ENCODE peak calls at places on chromosomes 7 and 10, in seven cellular contexts. Q, E, S, M, T, O and I are unnamed samples.

GRCh38 chr7:132428247-132428919 is 147.9 kb downstream of the PLXNA4 start:
- DNase-seq in Q (no peak), E (no peak), S (no peak), M (no peak), T (no peak), O (no peak), I (no peak)

GRCh38 chr7:102044984-102045673 is 227.7 kb downstream of the CUX1 start:
- DNase-seq in Q (peak), E (no peak), S (no peak), M (no peak), T (no peak), O (no peak), I (no peak)

GRCh38 chr7:101021703-101022102 is 1.8 kb downstream of the MUC17 start:
- DNase-seq in Q (no peak), E (no peak), S (no peak), M (no peak), T (no peak), O (no peak), I (no peak)

GRCh38 chr10:34213193-34213804 is 601.8 kb downstream of the PARD3 start:
- DNase-seq in Q (no peak), E (no peak), S (no peak), M (no peak), T (peak), O (no peak), I (no peak)

GRCh38 chr10:44400553-44400952 is 15.7 kb upstream of the CXCL12 start:
- DNase-seq in Q (no peak), E (no peak), S (no peak), M (no peak), T (no peak), O (no peak), I (no peak)

GRCh38 chr10:124698560-124699470 is 45.4 kb downstream of the FAM53B start:
- DNase-seq in Q (no peak), E (no peak), S (no peak), M (no peak), T (no peak), O (no peak), I (no peak)

GRCh38 chr10:103554488-103555320 is 61.2 kb downstream of the NEURL1 start:
- DNase-seq in Q (peak), E (peak), S (peak), M (peak), T (peak), O (peak), I (peak)

GRCh38 chr7:92461027-92462003 is 14.0 kb downstream of the GATAD1 start:
- DNase-seq in Q (peak), E (peak), S (peak), M (no peak), T (peak), O (peak), I (peak)

GRCh38 chr7:43938892-43939482 is 12.8 kb downstream of the UBE2D4 start:
- DNase-seq in Q (no peak), E (no peak), S (no peak), M (no peak), T (no peak), O (no peak), I (no peak)

GRCh38 chr7:75983471-75984129 is 10.8 kb downstream of the TMEM120A start:
- DNase-seq in Q (no peak), E (no peak), S (no peak), M (no peak), T (no peak), O (no peak), I (no peak)

GRCh38 chr10:93060887-93061593 is 442 bp downstream of the CYP26C1 start:
- DNase-seq in Q (no peak), E (no peak), S (no peak), M (no peak), T (no peak), O (no peak), I (peak)

GRCh38 chr7:147639037-147639436 is 951.5 kb upstream of the C7orf33 start:
- DNase-seq in Q (no peak), E (no peak), S (no peak), M (no peak), T (peak), O (peak), I (no peak)

GRCh38 chr10:17445400-17445998 is 8.9 kb downstream of the ST8SIA6 start:
- DNase-seq in Q (no peak), E (no peak), S (no peak), M (no peak), T (peak), O (peak), I (no peak)

GRCh38 chr10:132650611-132651250 is 113.1 kb downstream of the INPP5A start:
- DNase-seq in Q (no peak), E (no peak), S (no peak), M (no peak), T (no peak), O (no peak), I (no peak)

GRCh38 chr10:43076876-43077420 is at the start of gene RET:
- DNase-seq in Q (no peak), E (peak), S (no peak), M (peak), T (peak), O (peak), I (peak)

GRCh38 chr7:73822319-73823173 is 8.2 kb upstream of the CLDN4 start:
- DNase-seq in Q (peak), E (no peak), S (peak), M (no peak), T (peak), O (peak), I (no peak)

GRCh38 chr10:33635967-33636366 is 301.5 kb upstream of the NRP1 start:
- DNase-seq in Q (no peak), E (no peak), S (no peak), M (no peak), T (no peak), O (no peak), I (no peak)

GRCh38 chr7:101554584-101555268 is 74.4 kb downstream of the MYL10 start:
- DNase-seq in Q (no peak), E (no peak), S (no peak), M (no peak), T (no peak), O (no peak), I (peak)

GRCh38 chr7:3493499-3493898 is 192.4 kb downstream of the SDK1 start:
- DNase-seq in Q (peak), E (no peak), S (peak), M (no peak), T (peak), O (peak), I (no peak)

GRCh38 chr10:62020362-62020730 is 118.8 kb downstream of the ARID5B start:
- DNase-seq in Q (no peak), E (no peak), S (no peak), M (no peak), T (no peak), O (no peak), I (no peak)

GRCh38 chr10:43202224-43202656 is 64.0 kb downstream of the CSGALNACT2 start:
- DNase-seq in Q (no peak), E (no peak), S (peak), M (peak), T (peak), O (peak), I (peak)

GRCh38 chr7:151435103-151435916 is 4.6 kb downstream of the CRYGN start:
- DNase-seq in Q (no peak), E (no peak), S (no peak), M (no peak), T (no peak), O (no peak), I (no peak)

GRCh38 chr10:116621934-116622655 is 1.3 kb downstream of the PNLIPRP2 start:
- DNase-seq in Q (no peak), E (no peak), S (no peak), M (no peak), T (no peak), O (no peak), I (no peak)
- H3K18ac ChIP-seq in Q (no peak), E (peak), S (no peak), M (no peak), T (no peak), O (no peak), I (no peak)

GRCh38 chr10:45526309-45526708 is 146.3 kb downstream of the ZFAND4 start:
- DNase-seq in Q (no peak), E (no peak), S (no peak), M (no peak), T (no peak), O (no peak), I (no peak)
- H4K8ac ChIP-seq in Q (no peak), E (no peak), S (no peak), M (no peak), T (no peak), O (no peak), I (no peak)

GRCh38 chr10:91242940-91243339 is 22.5 kb downstream of the PCGF5 start:
- DNase-seq in Q (peak), E (no peak), S (no peak), M (no peak), T (no peak), O (no peak), I (no peak)

GRCh38 chr10:91239789-91240188 is 19.3 kb downstream of the PCGF5 start:
- DNase-seq in Q (no peak), E (no peak), S (no peak), M (no peak), T (no peak), O (no peak), I (no peak)

GRCh38 chr10:91238191-91238590 is 17.7 kb downstream of the PCGF5 start:
- DNase-seq in Q (no peak), E (no peak), S (no peak), M (no peak), T (no peak), O (no peak), I (peak)
- H3K18ac ChIP-seq in Q (no peak), E (no peak), S (no peak), M (no peak), T (no peak), O (no peak), I (no peak)

DNA sequence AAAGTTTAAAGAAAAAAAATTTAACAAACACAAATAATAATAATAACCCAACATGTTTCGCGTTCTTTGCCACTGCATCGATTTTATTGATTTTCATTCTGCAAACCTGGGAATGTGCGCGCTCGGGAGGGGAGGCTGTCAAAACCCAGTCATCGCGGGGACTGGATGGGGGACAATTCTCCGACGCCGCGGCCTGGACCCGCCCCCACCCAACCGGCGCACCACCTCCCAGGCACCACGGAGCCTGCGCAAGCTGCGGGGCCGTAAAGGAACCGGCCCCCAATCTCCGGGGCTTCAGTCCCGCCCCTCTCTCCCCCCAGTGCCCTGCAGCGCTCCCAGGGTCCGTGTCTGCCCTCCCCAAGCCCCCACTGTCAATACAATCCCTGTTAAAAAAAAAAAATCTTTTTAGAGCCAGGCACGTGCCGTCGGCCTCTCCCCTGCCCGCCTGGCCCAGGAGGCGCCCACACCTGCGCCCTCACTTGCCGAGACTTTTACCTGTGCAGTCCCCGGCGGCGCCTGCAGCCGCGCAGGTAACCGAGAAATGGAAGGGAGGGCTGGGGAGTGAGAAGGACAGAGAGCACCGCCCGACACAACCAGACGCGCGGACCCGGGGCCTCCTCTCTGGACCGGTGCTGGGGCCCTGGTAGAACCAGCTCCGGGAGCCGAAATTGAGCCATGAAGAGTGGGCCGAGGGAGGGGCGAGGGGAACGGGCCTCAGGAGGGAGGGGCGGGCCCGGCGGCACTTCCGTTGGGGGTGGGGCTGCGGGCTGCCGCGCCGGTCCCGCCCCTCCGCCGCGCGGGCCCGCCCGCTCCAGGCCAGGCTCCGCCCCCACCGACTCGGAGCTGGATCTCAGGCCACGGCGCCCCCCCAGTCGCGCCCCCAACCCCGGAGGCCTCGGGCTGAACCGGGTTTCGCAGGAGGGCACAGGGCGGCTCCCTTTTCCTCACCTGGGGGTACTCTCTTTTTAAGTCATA is 7.6 kb upstream of the ZNF503 start:
- DNase-seq in Q (no peak), E (no peak), S (peak), M (peak), T (peak), O (no peak), I (peak)
- H4K8ac ChIP-seq in Q (peak), E (no peak), S (no peak), M (no peak), T (no peak), O (peak), I (no peak)

GRCh38 chr10:125778556-125778955 is 2.9 kb upstream of the MMP21 start:
- DNase-seq in Q (no peak), E (no peak), S (no peak), M (peak), T (no peak), O (no peak), I (no peak)

GRCh38 chr10:125779403-125780327 is 4.0 kb upstream of the MMP21 start:
- DNase-seq in Q (no peak), E (no peak), S (no peak), M (peak), T (no peak), O (no peak), I (no peak)

GRCh38 chr10:125774581-125775191 is 935 bp downstream of the MMP21 start:
- DNase-seq in Q (no peak), E (no peak), S (no peak), M (no peak), T (no peak), O (no peak), I (no peak)

GRCh38 chr10:125775491-125776106 is at the start of gene MMP21:
- DNase-seq in Q (no peak), E (no peak), S (no peak), M (no peak), T (no peak), O (no peak), I (no peak)

GRCh38 chr10:125777806-125778205 is 2.2 kb upstream of the MMP21 start:
- DNase-seq in Q (no peak), E (no peak), S (no peak), M (no peak), T (no peak), O (no peak), I (no peak)
- H3K18ac ChIP-seq in Q (no peak), E (peak), S (no peak), M (no peak), T (no peak), O (no peak), I (no peak)

GRCh38 chr10:11297136-11297535 is 279.5 kb downstream of the CELF2 start:
- DNase-seq in Q (no peak), E (no peak), S (no peak), M (peak), T (no peak), O (no peak), I (no peak)
- H4K8ac ChIP-seq in Q (no peak), E (no peak), S (no peak), M (no peak), T (no peak), O (no peak), I (no peak)

GRCh38 chr7:13849528-13849892 is 140.0 kb downstream of the ETV1 start:
- DNase-seq in Q (no peak), E (no peak), S (no peak), M (no peak), T (no peak), O (no peak), I (no peak)

GRCh38 chr7:13844954-13845353 is 144.5 kb downstream of the ETV1 start:
- DNase-seq in Q (no peak), E (no peak), S (no peak), M (no peak), T (no peak), O (no peak), I (no peak)

GRCh38 chr7:13848576-13849527 is 140.6 kb downstream of the ETV1 start:
- DNase-seq in Q (peak), E (no peak), S (no peak), M (no peak), T (no peak), O (no peak), I (no peak)

GRCh38 chr7:13846386-13846785 is 143.1 kb downstream of the ETV1 start:
- DNase-seq in Q (no peak), E (no peak), S (no peak), M (no peak), T (no peak), O (no peak), I (no peak)

DNA sequence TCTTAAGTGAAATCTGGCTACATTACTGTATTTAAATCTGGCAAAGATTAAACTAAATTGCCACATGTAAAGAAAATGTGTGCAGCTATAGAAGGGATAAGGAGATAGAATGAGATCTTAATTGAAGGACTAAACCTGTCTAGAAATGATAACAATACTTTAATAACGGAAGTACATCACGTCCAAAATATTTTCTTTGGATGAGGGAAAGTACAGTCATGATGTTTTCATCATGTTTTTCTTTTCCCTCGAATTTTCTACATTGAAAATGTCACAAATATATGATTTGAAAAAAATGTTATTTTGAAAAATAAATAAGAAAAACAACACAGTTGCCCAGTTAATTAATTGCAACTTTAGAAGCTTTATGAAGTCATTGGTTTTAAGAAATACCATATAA is 143.9 kb downstream of the ETV1 start:
- DNase-seq in Q (no peak), E (no peak), S (no peak), M (no peak), T (no peak), O (no peak), I (no peak)
- H3K18ac ChIP-seq in Q (no peak), E (no peak), S (no peak), M (no peak), T (no peak), O (no peak), I (no peak)

GRCh38 chr10:127313996-127314700 is 117.8 kb upstream of the INSYN2A start:
- DNase-seq in Q (no peak), E (no peak), S (no peak), M (no peak), T (no peak), O (no peak), I (no peak)

GRCh38 chr10:127310932-127311331 is 114.5 kb upstream of the INSYN2A start:
- DNase-seq in Q (no peak), E (no peak), S (no peak), M (no peak), T (peak), O (no peak), I (no peak)

GRCh38 chr10:127315888-127316287 is 119.5 kb upstream of the INSYN2A start:
- DNase-seq in Q (no peak), E (no peak), S (no peak), M (no peak), T (no peak), O (no peak), I (no peak)

GRCh38 chr10:127310389-127310788 is 114.0 kb upstream of the INSYN2A start:
- DNase-seq in Q (no peak), E (no peak), S (no peak), M (no peak), T (no peak), O (no peak), I (no peak)

DNA sequence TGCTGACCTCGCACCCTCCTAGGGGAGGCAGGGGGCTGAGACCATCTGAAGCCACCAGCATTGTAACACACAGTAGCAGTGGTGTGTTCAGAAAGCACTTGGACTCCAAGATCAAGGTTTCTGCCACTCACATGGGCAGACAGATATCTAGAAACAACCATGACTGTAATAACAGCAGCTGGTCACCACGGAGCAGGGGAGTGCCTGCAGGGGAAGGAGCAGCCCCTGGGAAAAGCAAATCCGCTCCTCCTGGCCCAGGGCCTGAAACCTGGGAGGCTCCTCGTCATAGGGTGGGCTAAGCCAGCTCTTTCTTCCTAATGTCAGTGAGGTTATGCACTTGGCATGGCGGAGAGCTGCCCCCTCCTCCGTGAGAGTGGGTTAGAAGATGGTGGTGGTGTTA is 118.4 kb upstream of the INSYN2A start:
- DNase-seq in Q (no peak), E (no peak), S (no peak), M (no peak), T (no peak), O (no peak), I (no peak)
- H4K8ac ChIP-seq in Q (no peak), E (no peak), S (no peak), M (no peak), T (no peak), O (no peak), I (no peak)

DNA sequence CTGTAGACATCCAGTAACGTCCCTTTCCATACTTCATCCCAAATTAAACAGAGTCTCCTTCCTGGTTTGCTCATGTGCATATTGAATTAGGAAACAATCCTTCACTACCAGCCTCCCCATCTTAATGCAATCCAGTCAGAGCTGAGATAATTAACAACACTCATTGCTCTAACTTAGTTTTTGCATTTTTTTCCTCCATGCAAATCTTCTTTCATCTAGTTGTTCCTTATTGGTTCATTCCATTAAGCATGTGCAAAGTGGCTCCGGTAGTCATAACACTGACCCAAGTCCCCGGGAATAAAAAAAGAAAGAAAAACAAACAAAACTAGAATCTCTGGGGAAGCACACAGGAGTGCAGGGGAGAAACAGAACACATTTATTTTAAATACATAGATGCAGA is 1176.1 kb downstream of the GATA3 start:
- DNase-seq in Q (no peak), E (no peak), S (no peak), M (no peak), T (no peak), O (no peak), I (no peak)
- H3K18ac ChIP-seq in Q (no peak), E (no peak), S (no peak), M (no peak), T (no peak), O (no peak), I (no peak)

GRCh38 chr10:106502651-106503050 is 661.9 kb downstream of the SORCS1 start:
- DNase-seq in Q (no peak), E (no peak), S (no peak), M (no peak), T (no peak), O (no peak), I (no peak)
- H4K8ac ChIP-seq in Q (no peak), E (no peak), S (no peak), M (no peak), T (no peak), O (no peak), I (no peak)